ENCODE peak calls at places on chromosome 12, in five cellular contexts. Y is coronary artery, S is endothelial cell, H is Calu3, D is glutamatergic neuron. P is an unnamed sample.

GRCh38 chr12:31324116-31324844 is 1.7 kb downstream of the SINHCAF start:
- DNase-seq in Y (peak; percentile 85), D (peak; percentile 71), H (peak; percentile 78), S (peak; percentile 59), P (peak; percentile 87)

GRCh38 chr12:131950182-131950913 is 606 bp downstream of the EP400 start:
- DNase-seq in H (peak; percentile 40), S (peak; percentile 41), Y (no peak), D (peak; percentile 65), P (peak; percentile 85)

GRCh38 chr12:90940872-90941499 is 14.0 kb downstream of the CCER1 start:
- DNase-seq in D (no peak), Y (no peak), S (no peak), H (no peak), P (no peak)

GRCh38 chr12:106032141-106032925 is 106.4 kb downstream of the NUAK1 start:
- DNase-seq in Y (no peak), S (no peak), D (no peak), H (no peak), P (no peak)

GRCh38 chr12:88417531-88417930 is 162.7 kb downstream of the KITLG start:
- DNase-seq in D (no peak), Y (no peak), H (no peak), S (no peak), P (no peak)

GRCh38 chr12:83954939-83955601 is 957.5 kb downstream of the SLC6A15 start:
- DNase-seq in Y (no peak), D (no peak), H (no peak), S (no peak), P (no peak)

GRCh38 chr12:19428261-19428660 is 11.0 kb upstream of the AEBP2 start:
- DNase-seq in D (no peak), Y (no peak), S (no peak), H (no peak), P (no peak)

GRCh38 chr12:66714709-66715108 is 35.8 kb upstream of the GRIP1 start:
- DNase-seq in Y (no peak), D (no peak), H (no peak), S (no peak), P (no peak)

GRCh38 chr12:13718271-13718670 is 263.1 kb downstream of the GRIN2B start:
- DNase-seq in Y (no peak), H (no peak), S (no peak), D (no peak), P (no peak)

GRCh38 chr12:132258543-132258942 is 70.8 kb downstream of the GALNT9 start:
- DNase-seq in Y (no peak), H (no peak), D (no peak), S (no peak), P (no peak)

GRCh38 chr12:51932218-51933076 is 19.1 kb upstream of the ACVR1B start:
- DNase-seq in Y (no peak), S (no peak), D (no peak), H (no peak), P (no peak)

GRCh38 chr12:11650279-11650696 is 814 bp downstream of the ETV6 start:
- DNase-seq in H (peak; percentile 25), S (peak; percentile 53), Y (no peak), D (peak; percentile 47), P (no peak)

GRCh38 chr12:52561880-52562449 is 9.0 kb upstream of the KRT71 start:
- DNase-seq in D (no peak), S (no peak), H (peak; percentile 17), Y (no peak), P (no peak)

GRCh38 chr12:121610239-121611149 is 15.8 kb upstream of the ORAI1 start:
- DNase-seq in S (no peak), Y (no peak), D (no peak), H (no peak), P (no peak)

GRCh38 chr12:915090-915489 is 34.4 kb downstream of the RAD52 start:
- DNase-seq in S (peak; percentile 11), H (no peak), Y (no peak), D (no peak), P (no peak)

GRCh38 chr12:33546004-33546403 is 106.4 kb upstream of the SYT10 start:
- DNase-seq in D (no peak), H (no peak), Y (no peak), S (no peak), P (no peak)

GRCh38 chr12:21775130-21775920 is 819 bp upstream of the KCNJ8 start:
- DNase-seq in D (no peak), H (no peak), S (no peak), Y (no peak), P (no peak)

GRCh38 chr12:57012600-57013465 is 3.5 kb downstream of the TAC3 start:
- DNase-seq in Y (no peak), S (no peak), D (no peak), H (no peak), P (no peak)

GRCh38 chr12:57477710-57478681 is 1.7 kb downstream of the ARHGAP9 start:
- DNase-seq in Y (no peak), D (no peak), H (no peak), S (no peak), P (no peak)

GRCh38 chr12:50618864-50619609 is 114.3 kb downstream of the DIP2B start:
- DNase-seq in S (no peak), D (no peak), Y (no peak), H (peak; percentile 38), P (no peak)

GRCh38 chr12:63404611-63405010 is 253.6 kb upstream of the AVPR1A start:
- DNase-seq in S (no peak), H (no peak), Y (no peak), D (no peak), P (no peak)

GRCh38 chr12:105523164-105524057 is 192.9 kb downstream of the C12orf75 start:
- DNase-seq in H (no peak), Y (peak; percentile 90), S (no peak), D (peak; percentile 52), P (peak; percentile 94)

GRCh38 chr12:120317258-120318105 is 10.1 kb downstream of the PLA2G1B start:
- DNase-seq in H (peak; percentile 100), D (peak; percentile 100), S (peak; percentile 100), Y (peak; percentile 99), P (peak; percentile 99)
- TF ChIP-seq CTCF in H (peak; percentile 60), D (peak; percentile 45), S (peak; percentile 46), Y (peak; percentile 34), P (peak; percentile 68)

GRCh38 chr12:127351481-127352010 is 915.4 kb upstream of the TMEM132C start:
- DNase-seq in S (no peak), H (no peak), D (no peak), Y (no peak), P (no peak)

GRCh38 chr12:127360580-127360979 is 906.4 kb upstream of the TMEM132C start:
- DNase-seq in D (no peak), S (no peak), Y (no peak), H (no peak), P (no peak)

GRCh38 chr12:127355061-127355820 is 911.7 kb upstream of the TMEM132C start:
- DNase-seq in H (no peak), Y (no peak), D (no peak), S (no peak), P (no peak)
- TF ChIP-seq CTCF in H (no peak), Y (no peak), D (no peak), S (no peak), P (no peak)

GRCh38 chr12:75658826-75659823 is 147.7 kb upstream of the KRR1 start:
- DNase-seq in D (no peak), Y (no peak), H (no peak), S (no peak), P (no peak)
- TF ChIP-seq CTCF in D (no peak), Y (no peak), H (no peak), S (no peak), P (no peak)

GRCh38 chr12:3201741-3202500 is 124.7 kb downstream of the TSPAN9 start:
- DNase-seq in Y (no peak), D (no peak), S (no peak), H (no peak), P (no peak)
- TF ChIP-seq CTCF in Y (no peak), D (no peak), S (no peak), H (no peak), P (peak; percentile 9)

DNA sequence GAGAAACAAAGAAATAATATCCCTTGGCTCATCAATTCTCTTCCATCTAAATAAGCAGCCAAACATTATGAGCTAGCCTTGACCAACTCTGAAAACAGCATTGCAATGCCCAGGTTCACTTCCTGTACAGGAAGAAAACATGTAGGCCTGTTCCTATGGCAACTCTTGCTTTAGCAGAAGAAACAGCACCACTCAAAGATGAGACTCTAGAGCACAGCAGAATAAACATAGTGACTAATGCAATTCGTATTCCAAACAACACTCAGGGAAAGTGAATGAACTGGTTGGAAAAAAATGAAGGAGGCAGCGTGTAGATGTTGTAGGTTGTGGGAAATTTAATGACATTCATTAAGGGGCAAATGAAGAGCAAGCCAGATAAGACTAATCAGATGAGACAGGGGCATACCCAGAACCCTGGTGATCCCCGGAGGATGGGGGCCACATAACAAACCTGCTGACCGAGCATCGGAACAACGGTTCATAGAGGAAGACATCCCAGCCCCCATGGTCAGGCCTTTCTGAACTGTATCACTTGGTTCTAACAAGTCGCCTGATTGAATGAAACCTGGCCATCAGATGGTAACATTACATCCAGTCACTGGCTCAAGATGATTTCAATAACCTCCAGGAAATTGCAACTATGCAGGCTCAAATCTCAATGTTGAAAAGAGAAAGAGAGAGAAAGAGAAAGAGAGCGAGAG is 9.0 kb downstream of the ARHGDIB start:
- DNase-seq in S (no peak), H (peak; percentile 47), D (no peak), Y (no peak), P (no peak)
- TF ChIP-seq CTCF in S (no peak), H (no peak), D (no peak), Y (no peak), P (no peak)

DNA sequence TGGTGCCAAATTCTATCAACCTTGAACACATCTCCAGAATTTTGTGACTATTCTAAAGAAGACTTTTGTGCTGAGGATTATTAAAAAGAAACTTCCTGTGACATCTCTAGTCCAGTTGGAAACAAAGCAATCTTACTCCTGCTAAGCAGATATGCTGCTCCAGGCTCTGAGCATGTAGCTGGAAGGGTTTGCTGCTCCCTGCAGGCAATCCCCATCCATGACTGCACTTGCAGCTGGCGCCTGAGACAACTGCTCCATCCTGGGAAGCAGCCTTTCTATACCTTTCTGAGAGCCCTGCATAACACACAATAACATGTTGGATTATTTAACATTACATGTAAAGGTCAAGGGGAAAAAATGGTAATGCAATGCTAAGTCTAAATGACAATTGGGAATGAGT is 105.1 kb downstream of the NDUFA12 start:
- DNase-seq in H (no peak), S (peak; percentile 18), Y (no peak), D (peak; percentile 48), P (no peak)
- TF ChIP-seq CTCF in H (no peak), S (no peak), Y (no peak), D (no peak), P (peak; percentile 31)

GRCh38 chr12:5442251-5443006 is 10.5 kb downstream of the NTF3 start:
- DNase-seq in S (no peak), D (no peak), H (no peak), Y (no peak), P (no peak)
- TF ChIP-seq CTCF in S (no peak), D (no peak), H (no peak), Y (peak; percentile 54), P (peak; percentile 72)

DNA sequence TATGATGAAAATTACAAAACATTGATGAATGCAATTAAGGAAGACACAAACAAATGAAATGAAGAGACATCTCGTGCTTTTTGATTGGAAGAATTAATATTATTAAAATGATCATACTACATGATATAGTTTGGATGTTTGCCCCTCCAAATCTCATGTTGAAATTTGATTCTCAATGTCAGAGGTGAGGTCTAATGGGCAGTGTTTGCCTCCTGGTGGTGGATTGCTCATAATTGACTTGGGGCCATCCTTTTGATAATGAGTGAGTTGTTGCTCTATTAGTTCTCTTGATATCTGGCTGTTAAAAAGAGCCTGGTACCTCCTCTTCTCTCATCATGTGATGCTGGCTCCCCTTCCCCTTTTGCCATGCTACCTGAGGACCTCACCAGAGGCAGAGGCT is 56.7 kb downstream of the CD163L1 start:
- DNase-seq in Y (no peak), S (no peak), D (no peak), H (no peak), P (no peak)
- TF ChIP-seq CTCF in Y (no peak), S (no peak), D (no peak), H (no peak), P (no peak)

GRCh38 chr12:29088611-29089219 is 60.4 kb upstream of the FAR2 start:
- DNase-seq in Y (no peak), S (no peak), D (no peak), H (no peak), P (no peak)
- TF ChIP-seq CTCF in Y (no peak), S (peak; percentile 56), D (peak; percentile 51), H (peak; percentile 57), P (peak; percentile 56)

P was measured in osteocyte.